ENCODE peak calls at places on chromosome 17, in four cellular contexts. E is GM20000, B is breast epithelium, Z is endothelial cell. X is an unnamed sample.

GRCh38 chr17:71052971-71053370 is 883.6 kb downstream of the KCNJ2 start:
- DNase-seq in B (no peak), Z (no peak), E (no peak), X (no peak)

GRCh38 chr17:79065105-79065670 is 9.4 kb upstream of the ENGASE start:
- DNase-seq in Z (peak), B (no peak), E (peak), X (peak)

GRCh38 chr17:80261159-80261894 is 675 bp downstream of the RNF213 start:
- DNase-seq in Z (peak), B (peak), E (no peak), X (peak)

GRCh38 chr17:72569193-72569946 is 448.6 kb downstream of the SOX9 start:
- DNase-seq in Z (no peak), B (no peak), E (no peak), X (peak)

GRCh38 chr17:47875011-47875471 is 21.0 kb upstream of the SP2 start:
- DNase-seq in Z (no peak), B (no peak), E (no peak), X (no peak)

GRCh38 chr17:44831270-44831770 is 1.2 kb upstream of the GJC1 start:
- DNase-seq in B (peak), E (no peak), Z (no peak), X (no peak)

GRCh38 chr17:77382966-77383612 is 242.3 kb downstream of the SEC14L1 start:
- DNase-seq in B (no peak), Z (no peak), E (no peak), X (no peak)

GRCh38 chr17:39193346-39193745 is 4.1 kb downstream of the CACNB1 start:
- DNase-seq in B (no peak), Z (no peak), E (no peak), X (no peak)

GRCh38 chr17:63431939-63432804 is 13.9 kb downstream of the CYB561 start:
- DNase-seq in B (no peak), E (no peak), Z (no peak), X (peak)

GRCh38 chr17:47915667-47916242 is 19.7 kb downstream of the SP2 start:
- DNase-seq in Z (no peak), E (no peak), B (no peak), X (no peak)

GRCh38 chr17:39622380-39623006 is 4.3 kb upstream of the PPP1R1B start:
- DNase-seq in B (no peak), E (no peak), Z (no peak), X (no peak)

GRCh38 chr17:78933025-78933958 is 8.1 kb upstream of the TIMP2 start:
- DNase-seq in Z (no peak), E (peak), B (no peak), X (no peak)

GRCh38 chr17:42081516-42082129 is 16.6 kb downstream of the ZNF385C start:
- DNase-seq in Z (no peak), B (no peak), E (no peak), X (no peak)

GRCh38 chr17:57548421-57549385 is 196.4 kb downstream of the CCDC182 start:
- DNase-seq in E (no peak), Z (no peak), B (no peak), X (no peak)

GRCh38 chr17:69723741-69724140 is 309.2 kb downstream of the MAP2K6 start:
- DNase-seq in B (no peak), Z (no peak), E (no peak), X (no peak)
- TF ChIP-seq CTCF in B (no peak), Z (no peak), E (no peak), X (no peak)

DNA sequence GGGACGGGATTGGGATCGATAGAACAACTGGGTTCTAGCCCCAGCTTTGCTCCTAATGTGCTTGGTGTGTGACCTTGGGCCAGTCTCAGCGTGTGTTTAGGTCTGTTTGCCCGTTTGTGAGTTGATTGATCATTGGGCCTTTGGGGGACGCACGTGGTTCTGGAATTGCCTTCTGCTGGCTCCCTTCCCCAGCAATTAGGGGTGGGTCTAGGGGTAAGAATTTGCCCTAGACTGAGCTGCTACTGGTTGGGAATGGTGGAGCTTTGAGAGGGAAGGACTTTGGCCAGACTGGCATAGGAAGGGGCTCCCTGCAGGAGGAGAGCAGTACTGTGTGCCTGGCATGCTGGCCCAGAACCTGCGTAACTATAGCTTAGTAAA is 1.5 kb downstream of the SPNS2 start:
- DNase-seq in Z (no peak), E (no peak), B (no peak), X (no peak)
- TF ChIP-seq CTCF in Z (no peak), E (no peak), B (no peak), X (no peak)

DNA sequence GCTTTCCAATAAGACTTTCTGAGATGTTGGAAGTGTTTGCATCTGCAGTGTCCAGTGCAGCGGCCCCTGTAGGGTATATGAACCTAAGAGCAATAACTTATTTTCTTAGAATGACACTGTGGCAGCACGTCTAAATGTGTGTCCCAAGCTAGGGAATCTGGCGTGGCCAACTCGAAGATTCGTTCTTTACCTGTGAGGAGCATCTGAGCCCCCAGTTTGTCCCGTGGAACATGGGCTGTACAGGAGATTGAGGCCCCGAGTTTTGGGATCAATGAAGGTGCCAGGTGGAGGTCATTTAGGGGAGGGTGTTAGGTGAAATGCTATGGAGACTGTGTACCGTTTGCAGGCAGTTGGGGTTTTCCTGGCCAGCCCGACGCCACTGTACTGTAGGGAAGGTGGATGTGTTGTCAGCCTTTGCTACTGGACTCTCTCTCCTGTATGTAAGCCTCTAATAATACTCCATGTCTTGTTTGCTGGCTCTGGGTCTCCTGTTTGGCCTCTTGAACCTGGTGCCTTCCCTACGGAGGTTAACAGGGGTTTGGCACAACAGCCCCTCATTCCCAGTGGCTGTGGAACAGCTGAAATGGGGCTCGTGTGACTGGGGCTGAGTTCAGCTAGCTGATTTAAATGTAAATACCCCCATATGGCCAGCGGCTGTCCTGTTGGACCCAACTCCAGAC is 45.5 kb upstream of the SDK2 start:
- DNase-seq in Z (no peak), B (no peak), E (no peak), X (no peak)
- TF ChIP-seq CTCF in Z (no peak), B (no peak), E (no peak), X (no peak)

GRCh38 chr17:9905902-9906301 is 831 bp upstream of the RCVRN start:
- DNase-seq in E (peak), Z (peak), B (no peak), X (peak)
- TF ChIP-seq CTCF in E (peak), Z (peak), B (no peak), X (peak)

GRCh38 chr17:81825841-81826471 is 7.1 kb downstream of the MCRIP1 start:
- DNase-seq in E (no peak), Z (no peak), B (no peak), X (no peak)
- TF ChIP-seq CTCF in E (no peak), Z (no peak), B (no peak), X (no peak)

GRCh38 chr17:34566201-34566600 is 13.2 kb upstream of the TMEM132E start:
- DNase-seq in E (no peak), Z (no peak), B (no peak), X (no peak)

GRCh38 chr17:34565715-34566114 is 13.7 kb upstream of the TMEM132E start:
- DNase-seq in Z (no peak), B (no peak), E (no peak), X (no peak)

GRCh38 chr17:34561328-34561727 is 18.1 kb upstream of the TMEM132E start:
- DNase-seq in E (no peak), B (no peak), Z (no peak), X (no peak)

GRCh38 chr17:34566873-34567272 is 12.5 kb upstream of the TMEM132E start:
- DNase-seq in E (no peak), B (no peak), Z (no peak), X (no peak)

DNA sequence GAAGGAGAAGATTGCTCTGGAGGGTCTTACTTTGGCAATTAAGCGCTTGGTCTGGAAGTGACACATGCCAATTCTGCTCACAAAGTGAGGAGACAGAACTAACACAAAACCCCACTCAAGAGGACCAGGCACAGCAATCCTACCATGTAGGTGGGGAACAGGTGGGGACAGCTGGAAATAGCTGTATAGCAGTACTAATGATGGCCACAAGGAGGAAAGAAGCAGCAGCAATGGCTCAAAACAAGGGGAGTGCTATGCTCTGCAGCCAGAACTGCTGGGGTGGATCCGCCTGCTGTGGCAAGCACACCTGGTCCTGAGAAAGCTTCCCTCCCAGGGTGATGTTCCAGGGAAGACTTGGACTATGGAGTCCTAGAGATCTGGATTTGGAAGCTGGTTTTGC is 17.0 kb upstream of the TMEM132E start:
- DNase-seq in E (no peak), Z (no peak), B (no peak), X (no peak)
- TF ChIP-seq CTCF in E (peak), Z (peak), B (no peak), X (peak)

GRCh38 chr17:40873255-40873654 is 6.2 kb upstream of the KRT12 start:
- DNase-seq in B (no peak), E (no peak), Z (no peak), X (no peak)
- TF ChIP-seq CTCF in B (no peak), E (no peak), Z (no peak), X (no peak)

GRCh38 chr17:8187517-8188407 is 2.2 kb downstream of the BORCS6 start:
- DNase-seq in Z (peak), B (peak), E (peak), X (peak)
- TF ChIP-seq CTCF in Z (no peak), B (no peak), E (no peak), X (no peak)

GRCh38 chr17:28951428-28951990 is at the start of gene PHF12:
- DNase-seq in E (peak), B (peak), Z (peak), X (peak)

GRCh38 chr17:28948873-28949184 is 2.5 kb downstream of the PHF12 start:
- DNase-seq in B (no peak), E (no peak), Z (no peak), X (no peak)

GRCh38 chr17:28949185-28950016 is 1.9 kb downstream of the PHF12 start:
- DNase-seq in B (peak), Z (peak), E (peak), X (peak)

GRCh38 chr17:28950752-28951427 is 428 bp downstream of the PHF12 start:
- DNase-seq in B (no peak), E (no peak), Z (no peak), X (no peak)

DNA sequence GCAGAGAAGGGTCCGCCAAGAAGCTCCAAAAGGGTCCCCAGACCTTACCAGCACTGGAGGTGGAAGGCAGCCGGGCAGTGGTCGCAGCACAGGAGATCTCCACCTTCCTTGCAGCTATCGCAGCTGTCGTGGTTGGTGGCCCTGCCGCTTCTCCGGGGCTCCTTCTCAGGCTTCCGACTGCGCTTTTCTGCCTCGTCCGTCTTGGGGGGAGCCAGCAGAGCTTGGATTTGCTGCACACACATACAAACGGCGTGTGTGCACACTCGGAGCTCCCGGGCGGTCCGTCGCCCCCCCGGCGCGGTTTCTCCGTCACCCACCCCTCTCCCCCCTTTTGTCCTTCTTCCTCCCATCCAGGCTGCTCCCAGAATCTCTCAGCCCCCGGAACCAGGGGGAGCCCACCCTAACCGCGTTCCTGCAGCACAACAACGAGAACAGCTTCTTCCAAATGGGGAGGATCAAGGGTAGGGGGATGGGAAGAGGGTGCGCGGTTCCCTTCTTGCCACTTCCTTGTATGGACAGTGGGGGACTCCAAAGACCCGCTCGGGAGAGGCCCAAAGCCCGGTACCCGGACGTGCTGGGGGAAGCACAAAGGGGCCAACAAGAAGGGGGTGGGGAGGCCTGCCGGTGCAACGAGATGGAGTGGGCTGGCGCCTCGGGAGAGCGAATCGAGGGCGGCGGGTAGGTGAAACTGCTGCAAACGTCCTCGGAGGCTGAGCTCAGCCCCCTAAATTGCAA is 1.1 kb downstream of the PHF12 start:
- DNase-seq in E (peak), Z (peak), B (peak), X (peak)
- TF ChIP-seq CTCF in E (no peak), Z (no peak), B (no peak), X (no peak)

DNA sequence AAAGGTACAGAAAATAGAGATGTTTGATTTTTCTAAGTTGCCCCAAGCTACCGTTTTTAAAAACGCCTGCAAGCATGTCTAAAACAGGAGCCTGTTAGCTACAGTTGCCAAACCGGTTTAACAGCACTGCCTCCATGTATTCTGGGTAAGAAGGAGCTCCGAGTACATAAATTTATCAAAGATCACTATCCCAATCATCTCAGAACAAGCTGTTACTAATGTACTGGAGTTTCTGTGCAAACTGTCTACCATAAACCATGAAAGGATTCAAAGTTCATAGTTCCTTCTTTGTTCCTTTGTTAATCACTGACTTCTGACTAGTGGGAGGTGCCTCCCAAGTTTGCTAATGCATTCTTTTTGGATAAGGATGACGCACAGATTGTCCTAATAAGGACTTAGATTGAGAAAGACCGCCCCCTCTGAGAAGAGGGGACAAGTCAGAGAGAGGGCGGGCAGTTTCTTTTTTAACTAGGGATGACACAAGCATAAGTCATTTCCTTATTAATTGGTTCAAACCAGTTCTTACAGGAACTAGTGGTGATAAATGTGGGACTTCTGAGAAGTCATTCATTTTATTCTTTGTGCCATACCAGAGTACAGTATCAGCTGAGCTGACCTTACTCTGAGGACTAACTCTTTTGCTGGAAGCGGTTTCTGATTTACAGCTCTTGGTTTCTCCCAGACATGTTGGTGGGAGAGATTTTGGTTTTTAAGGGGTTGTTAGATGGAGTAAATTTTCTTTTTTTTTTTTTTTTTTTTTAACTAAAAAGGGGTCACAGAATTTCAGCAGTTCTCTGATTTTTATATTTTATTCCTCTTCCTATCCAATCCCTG is 55.2 kb downstream of the TUBD1 start:
- DNase-seq in B (peak), E (peak), Z (peak), X (no peak)
- TF ChIP-seq CTCF in B (no peak), E (no peak), Z (no peak), X (no peak)

X was measured in glutamatergic neuron.